ENCODE peak calls at places on chromosomes 7 and 10, in eight cellular contexts. C, O, W, F, E, Q, A and H are unnamed samples.

GRCh38 chr7:105916603-105917002 is 40.2 kb upstream of the ATXN7L1 start:
- DNase-seq in Q (peak; percentile 41), W (no peak), F (no peak), O (no peak), C (no peak), A (no peak), E (no peak), H (no peak)

GRCh38 chr10:324593-324992 is 189.3 kb downstream of the ZMYND11 start:
- DNase-seq in E (no peak), A (no peak), Q (no peak), W (no peak), C (no peak), O (no peak), F (no peak), H (no peak)

GRCh38 chr7:52197234-52197633 is 838.2 kb upstream of the POM121L12 start:
- DNase-seq in F (no peak), A (no peak), Q (no peak), C (no peak), W (no peak), E (no peak), O (no peak), H (no peak)

GRCh38 chr7:24572014-24572413 is 1.2 kb upstream of the PALS2 start:
- DNase-seq in O (no peak), W (no peak), C (no peak), F (no peak), A (no peak), E (no peak), Q (no peak), H (no peak)

GRCh38 chr7:81459485-81459884 is 310.4 kb downstream of the HGF start:
- DNase-seq in W (no peak), A (no peak), C (no peak), Q (no peak), E (no peak), O (no peak), F (no peak), H (no peak)

GRCh38 chr10:60420991-60421894 is 31.6 kb upstream of the ANK3 start:
- DNase-seq in F (no peak), W (no peak), A (no peak), O (no peak), Q (no peak), E (no peak), C (no peak), H (no peak)

GRCh38 chr7:142508251-142508650 is 241.0 kb upstream of the PRSS1 start:
- DNase-seq in C (no peak), W (no peak), O (no peak), F (no peak), E (no peak), Q (no peak), A (no peak), H (no peak)

GRCh38 chr10:112969542-112969941 is 19.5 kb downstream of the TCF7L2 start:
- DNase-seq in A (no peak), F (no peak), W (no peak), E (no peak), Q (no peak), C (no peak), O (no peak), H (no peak)

GRCh38 chr7:78279035-78279434 is 480.5 kb downstream of the PHTF2 start:
- DNase-seq in E (no peak), O (no peak), F (no peak), C (no peak), W (no peak), Q (peak; percentile 57), A (no peak), H (no peak)

GRCh38 chr7:99098824-99099498 is 44.9 kb downstream of the SMURF1 start:
- DNase-seq in E (no peak), O (no peak), Q (peak; percentile 50), C (no peak), A (no peak), W (no peak), F (no peak), H (no peak)

GRCh38 chr10:26911811-26912461 is 51.2 kb upstream of the ABI1 start:
- DNase-seq in W (no peak), E (no peak), O (no peak), Q (no peak), F (no peak), A (no peak), C (no peak), H (no peak)

GRCh38 chr10:47332946-47333345 is 10.7 kb downstream of the GDF2 start:
- DNase-seq in E (no peak), F (no peak), O (no peak), Q (no peak), C (no peak), W (no peak), A (no peak), H (no peak)

GRCh38 chr10:44413416-44413815 is 28.5 kb upstream of the CXCL12 start:
- DNase-seq in A (no peak), F (no peak), O (no peak), Q (no peak), W (no peak), C (no peak), E (no peak), H (no peak)

GRCh38 chr7:49174396-49174795 is 250.0 kb downstream of the CDC14C start:
- DNase-seq in O (no peak), F (no peak), C (no peak), W (no peak), E (peak; percentile 2), A (no peak), Q (no peak), H (no peak)

GRCh38 chr7:132077986-132078385 is 498.3 kb downstream of the PLXNA4 start:
- DNase-seq in F (no peak), C (no peak), W (no peak), O (no peak), Q (no peak), A (no peak), E (no peak), H (no peak)

GRCh38 chr7:137667633-137668387 is 179.0 kb downstream of the DGKI start:
- DNase-seq in C (no peak), W (no peak), O (no peak), F (no peak), A (no peak), E (peak; percentile 57), Q (no peak), H (no peak)

GRCh38 chr10:130169136-130169888 is 33.1 kb downstream of the GLRX3 start:
- DNase-seq in A (no peak), F (no peak), E (no peak), W (no peak), Q (no peak), O (no peak), C (no peak), H (no peak)